ENCODE peak calls at places on chromosome 3, in six cellular contexts. U is IMR-90, R is H9, H is GM12864, X is ascending aorta, M is neural progenitor cell. K is an unnamed sample.

GRCh38 chr3:67349551-67350174 is 304.7 kb downstream of the SUCLG2 start:
- DNase-seq in U (peak), R (no peak), M (no peak), X (no peak), H (no peak), K (no peak)

GRCh38 chr3:55690746-55691540 is 203.8 kb upstream of the WNT5A start:
- DNase-seq in H (peak), R (peak), U (no peak), M (peak), X (no peak), K (no peak)

GRCh38 chr3:12460132-12460531 is 24.1 kb upstream of the TSEN2 start:
- DNase-seq in M (no peak), X (no peak), U (no peak), R (no peak), H (no peak), K (no peak)

GRCh38 chr3:8386221-8386620 is 115.4 kb upstream of the LMCD1 start:
- DNase-seq in H (no peak), X (no peak), U (peak), M (no peak), R (no peak), K (no peak)

GRCh38 chr3:54053882-54054281 is 68.5 kb upstream of the CACNA2D3 start:
- DNase-seq in R (no peak), X (no peak), H (no peak), M (no peak), U (no peak), K (no peak)

GRCh38 chr3:34212671-34213070 is 414.2 kb downstream of the PDCD6IP start:
- DNase-seq in U (peak), M (peak), H (no peak), X (peak), R (no peak), K (no peak)

GRCh38 chr3:49492969-49493368 is 22.9 kb downstream of the DAG1 start:
- DNase-seq in M (no peak), X (no peak), H (no peak), R (no peak), U (no peak), K (no peak)

GRCh38 chr3:39180546-39181346 is 11.6 kb downstream of the XIRP1 start:
- DNase-seq in H (peak), X (peak), M (peak), R (peak), U (peak), K (peak)

GRCh38 chr3:113117511-113118302 is 93.7 kb upstream of the BOC start:
- DNase-seq in M (no peak), R (no peak), X (no peak), H (no peak), U (peak), K (no peak)

GRCh38 chr3:43153189-43154083 is 47.6 kb upstream of the POMGNT2 start:
- DNase-seq in H (no peak), X (peak), M (peak), U (peak), R (no peak), K (no peak)
- TF ChIP-seq CTCF in H (no peak), X (no peak), M (no peak), U (no peak), R (no peak), K (peak)

DNA sequence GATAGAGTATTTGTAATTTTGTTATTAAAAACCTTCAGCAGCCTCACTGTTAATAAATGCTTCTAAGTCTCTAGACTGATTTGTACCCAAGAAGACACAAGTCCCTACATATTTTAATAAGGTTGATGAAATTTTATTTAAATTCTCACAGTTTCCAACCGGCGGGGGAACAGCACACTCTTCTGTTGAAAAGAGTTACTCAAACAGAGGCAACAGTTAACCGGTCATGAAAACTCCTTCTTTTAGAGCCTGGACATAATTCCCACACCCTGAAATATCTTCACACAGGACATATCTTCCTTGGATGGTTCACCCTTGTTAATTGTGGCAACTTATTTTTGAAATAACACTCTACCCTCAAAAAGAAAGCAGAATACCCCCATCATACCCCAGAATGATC is 278.8 kb downstream of the FOXP1 start:
- DNase-seq in M (no peak), X (peak), U (peak), R (no peak), H (no peak), K (no peak)
- TF ChIP-seq CTCF in M (peak), X (peak), U (peak), R (peak), H (no peak), K (peak)

GRCh38 chr3:144770813-144771400 is 799.3 kb downstream of the DIPK2A start:
- DNase-seq in H (no peak), R (no peak), M (peak), U (peak), X (no peak), K (no peak)
- TF ChIP-seq CTCF in H (no peak), R (peak), M (peak), U (peak), X (no peak), K (peak)

DNA sequence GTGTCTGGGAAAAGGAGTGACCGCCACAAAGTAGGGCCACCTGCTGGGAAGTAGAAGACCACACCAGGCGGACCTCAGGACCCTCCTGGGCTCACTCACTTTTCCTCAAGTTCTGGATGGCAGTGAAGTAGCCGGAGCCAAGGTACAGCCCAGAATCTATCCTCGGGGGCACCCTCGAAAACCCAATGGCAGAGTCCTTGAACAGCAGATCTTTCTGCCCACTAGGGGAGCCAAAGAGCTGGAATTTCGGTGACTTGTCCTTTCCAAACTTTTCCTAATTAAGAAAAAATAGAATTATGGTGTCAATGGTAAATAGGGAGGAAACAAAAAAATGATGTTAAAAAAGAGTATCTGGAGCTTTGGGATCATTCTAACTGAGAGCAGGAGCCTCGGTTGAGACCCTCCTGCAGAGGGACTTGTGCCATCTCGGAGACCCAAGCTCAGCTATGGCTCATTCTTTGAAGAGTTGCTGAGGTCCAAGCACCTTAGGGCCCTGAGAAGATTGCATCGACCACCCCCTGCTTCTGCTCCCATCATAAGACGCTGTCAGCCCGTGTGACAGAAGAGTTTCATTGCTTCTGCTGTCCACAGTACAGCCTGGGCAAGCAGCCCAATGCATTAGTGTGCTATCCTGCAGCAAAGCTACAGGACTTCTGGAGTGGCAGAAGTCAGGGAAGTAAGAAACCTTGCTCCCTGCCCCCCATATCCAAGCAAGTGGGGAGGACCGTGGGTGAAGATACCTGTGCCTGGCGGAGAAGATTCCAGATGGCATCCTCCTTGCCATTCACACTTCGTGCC is 14.8 kb downstream of the LTF start:
- DNase-seq in M (peak), U (peak), R (peak), H (no peak), X (no peak), K (no peak)
- TF ChIP-seq CTCF in M (peak), U (peak), R (peak), H (peak), X (no peak), K (peak)

GRCh38 chr3:148379763-148380162 is 317.9 kb upstream of the AGTR1 start:
- DNase-seq in H (peak), X (no peak), U (peak), M (peak), R (no peak), K (no peak)
- TF ChIP-seq CTCF in H (peak), X (peak), U (peak), M (peak), R (peak), K (peak)

K was measured in type B pancreatic cell.